ENCODE peak calls at places on chromosome 13, in seven cellular contexts. M is NCI-H1930; F is activated T-cell treated with anti-CD3 and anti-CD28 coated beads for 24 hours; V is stimulated activated CD8-positive, alpha-beta memory T cell treated with anti-CD3 and anti-CD28 coated beads, Interleukin-15, amount 100 ng/mL, for 24 hours; K is GM12865; S is HL-60; Z is uterus. D is an unnamed sample.

GRCh38 chr13:79782541-79783216 is 301.7 kb downstream of the NDFIP2 start:
- DNase-seq in M (peak; percentile 43), F (no peak), V (no peak), K (peak; percentile 45), S (no peak), Z (no peak), D (peak; percentile 62)

GRCh38 chr13:39881887-39882286 is 226.4 kb downstream of the COG6 start:
- DNase-seq in M (no peak), F (no peak), V (no peak), K (no peak), S (no peak), Z (no peak), D (no peak)

GRCh38 chr13:24217601-24218281 is 57.2 kb downstream of the SPATA13 start:
- DNase-seq in M (no peak), F (no peak), V (no peak), K (peak; percentile 75), S (no peak), Z (no peak), D (no peak)

GRCh38 chr13:74687452-74688180 is 553.4 kb upstream of the KLF12 start:
- DNase-seq in M (no peak), F (no peak), V (no peak), K (no peak), S (no peak), Z (no peak), D (peak; percentile 41)

GRCh38 chr13:107339209-107339608 is 771.3 kb upstream of the ARGLU1 start:
- DNase-seq in M (no peak), F (no peak), V (no peak), K (no peak), S (no peak), Z (no peak), D (no peak)

GRCh38 chr13:45847554-45848224 is 3.9 kb downstream of the SIAH3 start:
- DNase-seq in M (no peak), F (no peak), V (no peak), K (peak; percentile 66), S (no peak), Z (no peak), D (peak; percentile 22)

GRCh38 chr13:91296011-91296410 is 51.5 kb upstream of the MIR17HG start:
- DNase-seq in M (no peak), F (no peak), V (no peak), K (no peak), S (no peak), Z (no peak), D (no peak)

GRCh38 chr13:40985596-40986327 is 33.4 kb downstream of the ELF1 start:
- DNase-seq in M (no peak), F (no peak), V (no peak), K (no peak), S (no peak), Z (no peak), D (no peak)

GRCh38 chr13:30196025-30196424 is 111.3 kb downstream of the KATNAL1 start:
- DNase-seq in M (no peak), F (no peak), V (no peak), K (no peak), S (no peak), Z (no peak), D (no peak)

GRCh38 chr13:107057028-107057427 is 489.1 kb upstream of the ARGLU1 start:
- DNase-seq in M (no peak), F (no peak), V (no peak), K (no peak), S (no peak), Z (no peak), D (no peak)

GRCh38 chr13:37173214-37173613 is 67.8 kb upstream of the CSNK1A1L start:
- DNase-seq in M (no peak), F (no peak), V (no peak), K (no peak), S (no peak), Z (no peak), D (no peak)

GRCh38 chr13:51629711-51630575 is 45.7 kb downstream of the WDFY2 start:
- DNase-seq in M (no peak), F (no peak), V (no peak), K (no peak), S (no peak), Z (no peak), D (no peak)

GRCh38 chr13:31982540-31982939 is 49.0 kb upstream of the FRY start:
- DNase-seq in M (peak; percentile 82), F (no peak), V (no peak), K (no peak), S (peak; percentile 85), Z (no peak), D (peak; percentile 47)

GRCh38 chr13:99628442-99628841 is 127.2 kb downstream of the TM9SF2 start:
- DNase-seq in M (no peak), F (no peak), V (no peak), K (no peak), S (no peak), Z (no peak), D (no peak)

GRCh38 chr13:112635323-112635722 is 47.4 kb upstream of the TUBGCP3 start:
- DNase-seq in M (no peak), F (no peak), V (no peak), K (no peak), S (no peak), Z (no peak), D (no peak)

GRCh38 chr13:109938255-109938936 is 152.0 kb upstream of the IRS2 start:
- DNase-seq in M (no peak), F (no peak), V (no peak), K (no peak), S (no peak), Z (no peak), D (no peak)

GRCh38 chr13:112172017-112172416 is 105.1 kb downstream of the SOX1 start:
- DNase-seq in M (no peak), F (no peak), V (no peak), K (no peak), S (no peak), Z (no peak), D (no peak)

GRCh38 chr13:98657506-98658085 is 80.7 kb upstream of the STK24 start:
- DNase-seq in M (no peak), F (no peak), V (no peak), K (no peak), S (no peak), Z (no peak), D (no peak)

GRCh38 chr13:66659291-66660012 is 570.7 kb downstream of the PCDH9 start:
- DNase-seq in M (no peak), F (no peak), V (no peak), K (no peak), S (no peak), Z (no peak), D (no peak)

GRCh38 chr13:76647550-76647949 is 238.7 kb downstream of the KCTD12 start:
- DNase-seq in M (no peak), F (no peak), V (no peak), K (no peak), S (no peak), Z (no peak), D (no peak)

GRCh38 chr13:95723428-95723827 is 46.5 kb downstream of the DNAJC3 start:
- DNase-seq in M (no peak), F (no peak), V (no peak), K (no peak), S (no peak), Z (no peak), D (no peak)

GRCh38 chr13:47326061-47326460 is 429.2 kb upstream of the HTR2A start:
- DNase-seq in M (no peak), F (no peak), V (no peak), K (no peak), S (no peak), Z (no peak), D (no peak)

GRCh38 chr13:48294670-48295069 is 8.9 kb upstream of the RB1 start:
- DNase-seq in M (no peak), F (no peak), V (no peak), K (no peak), S (no peak), Z (no peak), D (no peak)